ENCODE peak calls at places on chromosomes 5 and 9, in six cellular contexts. A is adrenal gland; M is Right ventricle myocardium inferior; L is lower lobe of right lung; E is activated CD8-positive, alpha-beta T cell treated with anti-CD3 and anti-CD28 coated beads for 36 hours; W is natural killer cell treated with Interleukin-12 subunit alpha and Interleukin-12 subunit beta and Interleukin-15 and Interleukin-18, amount 100 ng/mL, for 72 hours. J is an unnamed sample.

GRCh38 chr5:151002250-151002649 is 18.1 kb upstream of the GPX3 start:
- DNase-seq in A (peak), M (no peak), L (no peak), E (no peak), W (no peak), J (no peak)

GRCh38 chr9:13557724-13558123 is 278.2 kb upstream of the MPDZ start:
- DNase-seq in A (no peak), M (no peak), L (no peak), E (no peak), W (no peak), J (no peak)

GRCh38 chr5:169494383-169495251 is 89.0 kb upstream of the SPDL1 start:
- DNase-seq in A (no peak), M (no peak), L (no peak), E (no peak), W (no peak), J (no peak)

GRCh38 chr5:145056805-145057204 is 778.3 kb downstream of the PRELID2 start:
- DNase-seq in A (no peak), M (no peak), L (no peak), E (no peak), W (no peak), J (no peak)

GRCh38 chr9:134437417-134438203 is 111.4 kb downstream of the RXRA start:
- DNase-seq in A (peak), M (no peak), L (no peak), E (no peak), W (no peak), J (no peak)

GRCh38 chr5:137040641-137041340 is 458.3 kb downstream of the SPOCK1 start:
- DNase-seq in A (no peak), M (no peak), L (no peak), E (no peak), W (no peak), J (no peak)

GRCh38 chr5:173869316-173869715 is 18.8 kb upstream of the CPEB4 start:
- DNase-seq in A (no peak), M (no peak), L (no peak), E (no peak), W (no peak), J (no peak)

GRCh38 chr5:14397717-14398116 is 183.9 kb upstream of the OTULINL start:
- DNase-seq in A (no peak), M (no peak), L (no peak), E (no peak), W (no peak), J (no peak)

GRCh38 chr5:116032094-116032517 is at the start of gene ARL14EPL:
- DNase-seq in A (peak), M (no peak), L (peak), E (peak), W (no peak), J (peak)

GRCh38 chr5:168192120-168192519 is 99.3 kb upstream of the WWC1 start:
- DNase-seq in A (no peak), M (no peak), L (no peak), E (no peak), W (no peak), J (no peak)

GRCh38 chr5:126594676-126595485 is at the start of gene ALDH7A1:
- DNase-seq in A (peak), M (peak), L (peak), E (peak), W (no peak), J (no peak)

GRCh38 chr5:106014262-106014661 is 1656.5 kb downstream of the EFNA5 start:
- DNase-seq in A (no peak), M (no peak), L (no peak), E (no peak), W (no peak), J (no peak)

GRCh38 chr5:169933624-169934023 is 46.7 kb downstream of the INSYN2B start:
- DNase-seq in A (no peak), M (no peak), L (no peak), E (no peak), W (no peak), J (no peak)

GRCh38 chr5:13625616-13626198 is 318.8 kb downstream of the DNAH5 start:
- DNase-seq in A (no peak), M (no peak), L (no peak), E (no peak), W (no peak), J (no peak)

GRCh38 chr5:7869474-7870136 is 657 bp downstream of the MTRR start:
- DNase-seq in A (no peak), M (no peak), L (peak), E (peak), W (no peak), J (no peak)

GRCh38 chr5:43601454-43602260 is 1.3 kb upstream of the NNT start:
- DNase-seq in A (no peak), M (no peak), L (no peak), E (no peak), W (no peak), J (no peak)

GRCh38 chr5:14406554-14406849 is 175.1 kb upstream of the OTULINL start:
- DNase-seq in A (no peak), M (no peak), L (no peak), E (no peak), W (no peak), J (no peak)

GRCh38 chr5:59893436-59894227 is at the start of gene PDE4D:
- DNase-seq in A (peak), M (peak), L (peak), E (peak), W (no peak), J (peak)

GRCh38 chr9:68777070-68777763 is 72.2 kb downstream of the PIP5K1B start:
- DNase-seq in A (no peak), M (no peak), L (no peak), E (no peak), W (no peak), J (no peak)

GRCh38 chr9:123364241-123364824 is 8.3 kb downstream of the CRB2 start:
- DNase-seq in A (no peak), M (no peak), L (no peak), E (no peak), W (no peak), J (no peak)

GRCh38 chr5:73242741-73243140 is 69.7 kb downstream of the TMEM174 start:
- DNase-seq in A (no peak), M (no peak), L (no peak), E (no peak), W (no peak), J (no peak)

GRCh38 chr9:93231121-93231694 is 47.3 kb downstream of the WNK2 start:
- DNase-seq in A (peak), M (peak), L (peak), E (no peak), W (no peak), J (no peak)

GRCh38 chr5:145110826-145111225 is 724.3 kb downstream of the PRELID2 start:
- DNase-seq in A (no peak), M (no peak), L (no peak), E (no peak), W (no peak), J (no peak)